ENCODE peak calls at places on chromosomes 3 and 15, in seven cellular contexts. One of them, this sample, is unnamed.

GRCh38 chr3:46948830-46949671 is 27.5 kb downstream of the CCDC12 start:
- DNase-seq in posterior vena cava: peak
- DNase-seq in fibroblast of pulmonary artery: no peak
- DNase-seq in mucosa of descending colon: peak
- DNase-seq in left lung: peak
- DNase-seq in AG10803: no peak
- DNase-seq in RPMI7951: peak
- DNase-seq in this sample: no peak

GRCh38 chr3:43676440-43676839 is 14.3 kb upstream of the ABHD5 start:
- DNase-seq in AG10803: no peak
- DNase-seq in posterior vena cava: no peak
- DNase-seq in mucosa of descending colon: no peak
- DNase-seq in left lung: no peak
- DNase-seq in fibroblast of pulmonary artery: no peak
- DNase-seq in RPMI7951: no peak
- DNase-seq in this sample: no peak

GRCh38 chr3:134624537-134625287 is 26.1 kb downstream of the KY start:
- DNase-seq in left lung: no peak
- DNase-seq in fibroblast of pulmonary artery: no peak
- DNase-seq in mucosa of descending colon: no peak
- DNase-seq in AG10803: no peak
- DNase-seq in RPMI7951: no peak
- DNase-seq in posterior vena cava: no peak
- DNase-seq in this sample: no peak

GRCh38 chr3:184186184-184186901 is at the start of gene ABCF3:
- DNase-seq in left lung: peak
- DNase-seq in fibroblast of pulmonary artery: peak
- DNase-seq in mucosa of descending colon: peak
- DNase-seq in posterior vena cava: peak
- DNase-seq in AG10803: peak
- DNase-seq in RPMI7951: peak
- DNase-seq in this sample: no peak

GRCh38 chr3:71865727-71866126 is 80.8 kb upstream of the PROK2 start:
- DNase-seq in fibroblast of pulmonary artery: no peak
- DNase-seq in left lung: no peak
- DNase-seq in RPMI7951: no peak
- DNase-seq in AG10803: no peak
- DNase-seq in posterior vena cava: no peak
- DNase-seq in mucosa of descending colon: no peak
- DNase-seq in this sample: no peak

GRCh38 chr3:150319900-150320299 is 88.2 kb upstream of the TSC22D2 start:
- DNase-seq in mucosa of descending colon: no peak
- DNase-seq in posterior vena cava: no peak
- DNase-seq in left lung: no peak
- DNase-seq in fibroblast of pulmonary artery: peak
- DNase-seq in AG10803: peak
- DNase-seq in RPMI7951: peak
- DNase-seq in this sample: no peak

GRCh38 chr15:39594056-39594763 is 13.3 kb downstream of the THBS1 start:
- DNase-seq in posterior vena cava: peak
- DNase-seq in fibroblast of pulmonary artery: peak
- DNase-seq in RPMI7951: peak
- DNase-seq in left lung: no peak
- DNase-seq in AG10803: peak
- DNase-seq in mucosa of descending colon: no peak
- DNase-seq in this sample: no peak

GRCh38 chr15:71571641-71572040 is 238.7 kb upstream of the NR2E3 start:
- DNase-seq in RPMI7951: no peak
- DNase-seq in AG10803: no peak
- DNase-seq in mucosa of descending colon: no peak
- DNase-seq in fibroblast of pulmonary artery: no peak
- DNase-seq in posterior vena cava: no peak
- DNase-seq in left lung: no peak
- DNase-seq in this sample: no peak

GRCh38 chr15:29111705-29112281 is 157.8 kb downstream of the NSMCE3 start:
- DNase-seq in left lung: peak
- DNase-seq in posterior vena cava: no peak
- DNase-seq in fibroblast of pulmonary artery: no peak
- DNase-seq in mucosa of descending colon: no peak
- DNase-seq in RPMI7951: no peak
- DNase-seq in AG10803: no peak
- DNase-seq in this sample: peak

GRCh38 chr15:99447497-99448371 is 118.0 kb upstream of the MEF2A start:
- DNase-seq in fibroblast of pulmonary artery: peak
- DNase-seq in left lung: no peak
- DNase-seq in RPMI7951: no peak
- DNase-seq in mucosa of descending colon: no peak
- DNase-seq in posterior vena cava: peak
- DNase-seq in AG10803: no peak
- DNase-seq in this sample: no peak

GRCh38 chr15:33022629-33023028 is 171.9 kb downstream of the FMN1 start:
- DNase-seq in left lung: no peak
- DNase-seq in posterior vena cava: no peak
- DNase-seq in mucosa of descending colon: no peak
- DNase-seq in AG10803: peak
- DNase-seq in fibroblast of pulmonary artery: peak
- DNase-seq in RPMI7951: peak
- DNase-seq in this sample: no peak

GRCh38 chr3:187975571-187976360 is 178.2 kb upstream of the LPP start:
- DNase-seq in RPMI7951: peak
- DNase-seq in fibroblast of pulmonary artery: no peak
- DNase-seq in posterior vena cava: peak
- DNase-seq in AG10803: peak
- DNase-seq in mucosa of descending colon: no peak
- DNase-seq in left lung: no peak
- DNase-seq in this sample: no peak

GRCh38 chr3:15899438-15899837 is 101.7 kb upstream of the ANKRD28 start:
- DNase-seq in posterior vena cava: no peak
- DNase-seq in RPMI7951: peak
- DNase-seq in AG10803: peak
- DNase-seq in mucosa of descending colon: no peak
- DNase-seq in left lung: no peak
- DNase-seq in fibroblast of pulmonary artery: peak
- DNase-seq in this sample: no peak

GRCh38 chr15:64187396-64188191 is 24.8 kb upstream of the PPIB start:
- DNase-seq in RPMI7951: no peak
- DNase-seq in mucosa of descending colon: no peak
- DNase-seq in AG10803: peak
- DNase-seq in posterior vena cava: no peak
- DNase-seq in fibroblast of pulmonary artery: no peak
- DNase-seq in left lung: no peak
- DNase-seq in this sample: no peak

GRCh38 chr3:55654123-55654787 is 167.1 kb upstream of the WNT5A start:
- DNase-seq in fibroblast of pulmonary artery: no peak
- DNase-seq in RPMI7951: no peak
- DNase-seq in mucosa of descending colon: no peak
- DNase-seq in posterior vena cava: no peak
- DNase-seq in AG10803: peak
- DNase-seq in left lung: no peak
- DNase-seq in this sample: no peak

GRCh38 chr3:122350814-122351418 is 25.9 kb downstream of the CSTA start:
- DNase-seq in RPMI7951: no peak
- DNase-seq in mucosa of descending colon: no peak
- DNase-seq in fibroblast of pulmonary artery: peak
- DNase-seq in posterior vena cava: no peak
- DNase-seq in left lung: no peak
- DNase-seq in AG10803: peak
- DNase-seq in this sample: no peak

GRCh38 chr15:62649793-62650420 is 392.6 kb upstream of the TPM1 start:
- DNase-seq in RPMI7951: peak
- DNase-seq in mucosa of descending colon: no peak
- DNase-seq in posterior vena cava: no peak
- DNase-seq in left lung: no peak
- DNase-seq in AG10803: peak
- DNase-seq in fibroblast of pulmonary artery: peak
- DNase-seq in this sample: no peak

GRCh38 chr3:106860182-106860581 is 517.1 kb upstream of the CCDC54 start:
- DNase-seq in RPMI7951: no peak
- DNase-seq in left lung: no peak
- DNase-seq in fibroblast of pulmonary artery: peak
- DNase-seq in AG10803: no peak
- DNase-seq in mucosa of descending colon: no peak
- DNase-seq in posterior vena cava: no peak
- DNase-seq in this sample: no peak

GRCh38 chr3:9402410-9403228 is 5.2 kb downstream of the SETD5 start:
- DNase-seq in left lung: no peak
- DNase-seq in AG10803: no peak
- DNase-seq in mucosa of descending colon: peak
- DNase-seq in RPMI7951: peak
- DNase-seq in posterior vena cava: no peak
- DNase-seq in fibroblast of pulmonary artery: peak
- DNase-seq in this sample: peak

GRCh38 chr3:196974661-196975060 is 6.0 kb upstream of the PIGZ start:
- DNase-seq in mucosa of descending colon: no peak
- DNase-seq in left lung: no peak
- DNase-seq in RPMI7951: no peak
- DNase-seq in posterior vena cava: no peak
- DNase-seq in AG10803: no peak
- DNase-seq in fibroblast of pulmonary artery: no peak
- DNase-seq in this sample: no peak

GRCh38 chr3:164233951-164234350 is 844.3 kb downstream of the SI start:
- DNase-seq in posterior vena cava: no peak
- DNase-seq in mucosa of descending colon: no peak
- DNase-seq in RPMI7951: no peak
- DNase-seq in left lung: no peak
- DNase-seq in fibroblast of pulmonary artery: no peak
- DNase-seq in AG10803: no peak
- DNase-seq in this sample: no peak

GRCh38 chr15:60006808-60007346 is 2.8 kb downstream of the FOXB1 start:
- DNase-seq in RPMI7951: no peak
- DNase-seq in AG10803: no peak
- DNase-seq in mucosa of descending colon: no peak
- DNase-seq in left lung: no peak
- DNase-seq in posterior vena cava: no peak
- DNase-seq in fibroblast of pulmonary artery: no peak
- DNase-seq in this sample: no peak

GRCh38 chr15:38474155-38474757 is 20.3 kb downstream of the FAM98B start:
- DNase-seq in RPMI7951: peak
- DNase-seq in fibroblast of pulmonary artery: peak
- DNase-seq in mucosa of descending colon: no peak
- DNase-seq in posterior vena cava: no peak
- DNase-seq in AG10803: peak
- DNase-seq in left lung: no peak
- DNase-seq in this sample: peak

GRCh38 chr3:184110316-184110725 is 13.5 kb downstream of the HTR3E start:
- DNase-seq in fibroblast of pulmonary artery: peak
- DNase-seq in mucosa of descending colon: no peak
- DNase-seq in RPMI7951: peak
- DNase-seq in left lung: no peak
- DNase-seq in AG10803: peak
- DNase-seq in posterior vena cava: no peak
- DNase-seq in this sample: no peak

GRCh38 chr3:194971965-194972364 is 286.3 kb downstream of the FAM43A start:
- DNase-seq in mucosa of descending colon: no peak
- DNase-seq in AG10803: no peak
- DNase-seq in left lung: no peak
- DNase-seq in posterior vena cava: no peak
- DNase-seq in RPMI7951: no peak
- DNase-seq in fibroblast of pulmonary artery: no peak
- DNase-seq in this sample: no peak

GRCh38 chr3:90015688-90016356 is 908.4 kb downstream of the EPHA3 start:
- DNase-seq in left lung: no peak
- DNase-seq in mucosa of descending colon: no peak
- DNase-seq in RPMI7951: no peak
- DNase-seq in fibroblast of pulmonary artery: peak
- DNase-seq in posterior vena cava: no peak
- DNase-seq in AG10803: peak
- DNase-seq in this sample: no peak

GRCh38 chr3:195258449-195259145 is 12.4 kb downstream of the XXYLT1 start:
- DNase-seq in AG10803: no peak
- DNase-seq in mucosa of descending colon: no peak
- DNase-seq in posterior vena cava: no peak
- DNase-seq in RPMI7951: no peak
- DNase-seq in fibroblast of pulmonary artery: no peak
- DNase-seq in left lung: peak
- DNase-seq in this sample: no peak

GRCh38 chr15:66775127-66776105 is 73.4 kb downstream of the SMAD6 start:
- DNase-seq in RPMI7951: no peak
- DNase-seq in fibroblast of pulmonary artery: no peak
- DNase-seq in posterior vena cava: no peak
- DNase-seq in AG10803: peak
- DNase-seq in left lung: no peak
- DNase-seq in mucosa of descending colon: no peak
- DNase-seq in this sample: no peak